ENCODE peak calls at places on chromosome 11, in nine cellular contexts. One of them, this sample, is unnamed.

GRCh38 chr11:61744609-61745156 is 7.8 kb upstream of the MYRF start:
- DNase-seq in A673: no peak
- DNase-seq in cardiac fibroblast: no peak
- DNase-seq in GM10248: no peak
- DNase-seq in fibroblast of lung: no peak
- DNase-seq in epithelial cell of esophagus: no peak
- DNase-seq in colonic mucosa: no peak
- DNase-seq in heart left ventricle: no peak
- DNase-seq in HL-60: no peak
- DNase-seq in this sample: no peak

GRCh38 chr11:57462597-57462996 is 2.3 kb downstream of the RTN4RL2 start:
- DNase-seq in A673: no peak
- DNase-seq in cardiac fibroblast: no peak
- DNase-seq in GM10248: no peak
- DNase-seq in fibroblast of lung: no peak
- DNase-seq in epithelial cell of esophagus: no peak
- DNase-seq in colonic mucosa: no peak
- DNase-seq in heart left ventricle: no peak
- DNase-seq in HL-60: no peak
- DNase-seq in this sample: no peak

GRCh38 chr11:11916981-11917399 is 75.2 kb downstream of the USP47 start:
- DNase-seq in A673: peak
- DNase-seq in cardiac fibroblast: peak
- DNase-seq in GM10248: no peak
- DNase-seq in fibroblast of lung: peak
- DNase-seq in epithelial cell of esophagus: peak
- DNase-seq in colonic mucosa: no peak
- DNase-seq in heart left ventricle: no peak
- DNase-seq in HL-60: no peak
- DNase-seq in this sample: no peak

GRCh38 chr11:70496591-70497535 is 98.5 kb downstream of the CTTN start:
- DNase-seq in A673: no peak
- DNase-seq in cardiac fibroblast: no peak
- DNase-seq in GM10248: no peak
- DNase-seq in fibroblast of lung: no peak
- DNase-seq in epithelial cell of esophagus: no peak
- DNase-seq in colonic mucosa: no peak
- DNase-seq in heart left ventricle: peak
- DNase-seq in HL-60: no peak
- DNase-seq in this sample: no peak

GRCh38 chr11:60874421-60875365 is 7.4 kb downstream of the ZP1 start:
- DNase-seq in A673: no peak
- DNase-seq in cardiac fibroblast: no peak
- DNase-seq in GM10248: no peak
- DNase-seq in fibroblast of lung: no peak
- DNase-seq in epithelial cell of esophagus: no peak
- DNase-seq in colonic mucosa: no peak
- DNase-seq in heart left ventricle: no peak
- DNase-seq in HL-60: no peak
- DNase-seq in this sample: no peak

GRCh38 chr11:5689551-5689983 is at the start of gene TRIM22:
- DNase-seq in A673: peak
- DNase-seq in cardiac fibroblast: peak
- DNase-seq in GM10248: peak
- DNase-seq in fibroblast of lung: peak
- DNase-seq in epithelial cell of esophagus: peak
- DNase-seq in colonic mucosa: peak
- DNase-seq in heart left ventricle: peak
- DNase-seq in HL-60: peak
- DNase-seq in this sample: no peak

GRCh38 chr11:64842851-64843841 is 1.3 kb downstream of the CDC42BPG start:
- DNase-seq in A673: no peak
- DNase-seq in cardiac fibroblast: no peak
- DNase-seq in GM10248: no peak
- DNase-seq in fibroblast of lung: no peak
- DNase-seq in epithelial cell of esophagus: peak
- DNase-seq in colonic mucosa: peak
- DNase-seq in heart left ventricle: peak
- DNase-seq in HL-60: no peak
- DNase-seq in this sample: no peak

GRCh38 chr11:61911124-61911700 is 6.2 kb downstream of the RAB3IL1 start:
- DNase-seq in A673: no peak
- DNase-seq in cardiac fibroblast: no peak
- DNase-seq in GM10248: no peak
- DNase-seq in fibroblast of lung: no peak
- DNase-seq in epithelial cell of esophagus: no peak
- DNase-seq in colonic mucosa: no peak
- DNase-seq in heart left ventricle: no peak
- DNase-seq in HL-60: no peak
- DNase-seq in this sample: no peak

GRCh38 chr11:16739326-16739875 is 954 bp downstream of the C11orf58 start:
- DNase-seq in A673: no peak
- DNase-seq in cardiac fibroblast: peak
- DNase-seq in GM10248: no peak
- DNase-seq in fibroblast of lung: peak
- DNase-seq in epithelial cell of esophagus: no peak
- DNase-seq in colonic mucosa: no peak
- DNase-seq in heart left ventricle: no peak
- DNase-seq in HL-60: no peak
- DNase-seq in this sample: no peak

GRCh38 chr11:63574856-63575602 is 11.8 kb upstream of the PLAAT2 start:
- DNase-seq in A673: no peak
- DNase-seq in cardiac fibroblast: peak
- DNase-seq in GM10248: no peak
- DNase-seq in fibroblast of lung: peak
- DNase-seq in epithelial cell of esophagus: peak
- DNase-seq in colonic mucosa: peak
- DNase-seq in heart left ventricle: peak
- DNase-seq in HL-60: no peak
- DNase-seq in this sample: no peak

GRCh38 chr11:95337972-95338429 is 107.0 kb upstream of the SESN3 start:
- DNase-seq in A673: no peak
- DNase-seq in cardiac fibroblast: no peak
- DNase-seq in GM10248: no peak
- DNase-seq in fibroblast of lung: no peak
- DNase-seq in epithelial cell of esophagus: no peak
- DNase-seq in colonic mucosa: no peak
- DNase-seq in heart left ventricle: no peak
- DNase-seq in HL-60: no peak
- DNase-seq in this sample: no peak

GRCh38 chr11:102147031-102147430 is 36.8 kb downstream of the YAP1 start:
- DNase-seq in A673: no peak
- DNase-seq in cardiac fibroblast: no peak
- DNase-seq in GM10248: no peak
- DNase-seq in fibroblast of lung: no peak
- DNase-seq in epithelial cell of esophagus: no peak
- DNase-seq in colonic mucosa: no peak
- DNase-seq in heart left ventricle: no peak
- DNase-seq in HL-60: no peak
- DNase-seq in this sample: no peak

GRCh38 chr11:30107899-30108298 is 91.1 kb upstream of the KCNA4 start:
- DNase-seq in A673: peak
- DNase-seq in cardiac fibroblast: peak
- DNase-seq in GM10248: no peak
- DNase-seq in fibroblast of lung: peak
- DNase-seq in epithelial cell of esophagus: peak
- DNase-seq in colonic mucosa: no peak
- DNase-seq in heart left ventricle: no peak
- DNase-seq in HL-60: peak
- DNase-seq in this sample: no peak

DNA sequence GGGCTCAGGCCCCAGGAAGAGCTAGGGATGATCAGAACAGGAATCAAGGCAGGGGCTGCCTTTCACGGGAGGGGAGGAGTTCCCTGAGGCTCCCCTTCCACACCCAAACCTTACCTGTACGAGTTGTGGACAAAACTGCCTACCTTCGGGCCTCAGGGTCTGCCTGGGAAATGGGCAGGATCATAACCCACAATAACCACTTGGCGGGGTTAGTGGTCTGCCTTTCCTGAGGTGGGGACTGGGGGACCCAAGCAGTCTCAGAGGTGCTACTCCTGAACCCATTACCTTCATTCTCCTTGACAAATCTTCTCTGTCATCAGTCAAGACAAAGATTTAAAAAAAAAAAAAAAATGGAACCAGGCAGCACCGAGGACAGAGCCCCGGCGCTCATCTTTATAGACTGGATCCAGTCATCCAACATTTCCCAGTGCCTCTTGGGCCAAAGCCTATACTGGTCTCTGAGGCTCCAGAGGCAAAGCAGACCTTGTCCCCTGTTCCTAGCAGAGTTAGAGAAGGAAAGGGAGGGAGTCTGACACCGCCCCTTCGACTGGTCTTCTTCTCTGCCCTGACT is 14.2 kb downstream of the P2RY6 start:
- DNase-seq in A673: no peak
- DNase-seq in cardiac fibroblast: no peak
- DNase-seq in GM10248: no peak
- DNase-seq in fibroblast of lung: no peak
- DNase-seq in epithelial cell of esophagus: no peak
- DNase-seq in colonic mucosa: no peak
- DNase-seq in heart left ventricle: no peak
- DNase-seq in HL-60: no peak
- DNase-seq in this sample: no peak
- TF ChIP-seq CTCF in A673: peak
- TF ChIP-seq CTCF in cardiac fibroblast: no peak
- TF ChIP-seq CTCF in GM10248: no peak
- TF ChIP-seq CTCF in fibroblast of lung: no peak
- TF ChIP-seq CTCF in epithelial cell of esophagus: no peak
- TF ChIP-seq CTCF in colonic mucosa: no peak
- TF ChIP-seq CTCF in heart left ventricle: no peak
- TF ChIP-seq CTCF in HL-60: no peak
- TF ChIP-seq CTCF in this sample: no peak

GRCh38 chr11:18844753-18845367 is 53.3 kb upstream of the PTPN5 start:
- DNase-seq in A673: peak
- DNase-seq in cardiac fibroblast: peak
- DNase-seq in GM10248: peak
- DNase-seq in fibroblast of lung: peak
- DNase-seq in epithelial cell of esophagus: peak
- DNase-seq in colonic mucosa: no peak
- DNase-seq in heart left ventricle: no peak
- DNase-seq in HL-60: no peak
- DNase-seq in this sample: no peak
- TF ChIP-seq CTCF in A673: peak
- TF ChIP-seq CTCF in cardiac fibroblast: peak
- TF ChIP-seq CTCF in GM10248: peak
- TF ChIP-seq CTCF in fibroblast of lung: peak
- TF ChIP-seq CTCF in epithelial cell of esophagus: peak
- TF ChIP-seq CTCF in colonic mucosa: peak
- TF ChIP-seq CTCF in heart left ventricle: peak
- TF ChIP-seq CTCF in HL-60: peak
- TF ChIP-seq CTCF in this sample: no peak

GRCh38 chr11:118901494-118902335 is 18.0 kb downstream of the CXCR5 start:
- DNase-seq in A673: no peak
- DNase-seq in cardiac fibroblast: no peak
- DNase-seq in GM10248: no peak
- DNase-seq in fibroblast of lung: no peak
- DNase-seq in epithelial cell of esophagus: no peak
- DNase-seq in colonic mucosa: peak
- DNase-seq in heart left ventricle: no peak
- DNase-seq in HL-60: no peak
- DNase-seq in this sample: no peak
- TF ChIP-seq CTCF in A673: no peak
- TF ChIP-seq CTCF in cardiac fibroblast: peak
- TF ChIP-seq CTCF in GM10248: no peak
- TF ChIP-seq CTCF in fibroblast of lung: peak
- TF ChIP-seq CTCF in epithelial cell of esophagus: peak
- TF ChIP-seq CTCF in colonic mucosa: no peak
- TF ChIP-seq CTCF in heart left ventricle: no peak
- TF ChIP-seq CTCF in HL-60: no peak
- TF ChIP-seq CTCF in this sample: no peak

DNA sequence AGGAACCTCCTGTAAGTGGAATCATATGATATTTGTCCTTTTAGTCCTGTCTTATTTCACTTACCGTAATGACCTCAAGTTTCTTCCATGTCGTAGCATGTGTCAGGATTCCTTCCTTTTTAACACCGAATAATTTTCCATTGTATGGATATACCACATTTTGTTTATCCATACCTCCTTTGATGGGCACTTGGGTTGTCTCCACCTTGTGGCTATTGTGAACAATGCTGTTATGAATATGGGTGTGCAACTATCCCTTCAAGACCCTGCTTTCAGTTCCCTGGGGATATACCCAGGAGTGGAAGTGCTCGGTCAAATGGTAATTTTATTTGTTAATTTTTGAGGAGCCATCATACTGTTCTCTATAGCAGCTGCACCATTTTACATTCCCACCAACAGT is 244.9 kb upstream of the BLID start:
- DNase-seq in A673: peak
- DNase-seq in cardiac fibroblast: no peak
- DNase-seq in GM10248: no peak
- DNase-seq in fibroblast of lung: no peak
- DNase-seq in epithelial cell of esophagus: no peak
- DNase-seq in colonic mucosa: no peak
- DNase-seq in heart left ventricle: no peak
- DNase-seq in HL-60: no peak
- DNase-seq in this sample: no peak
- TF ChIP-seq CTCF in A673: peak
- TF ChIP-seq CTCF in cardiac fibroblast: no peak
- TF ChIP-seq CTCF in GM10248: no peak
- TF ChIP-seq CTCF in fibroblast of lung: no peak
- TF ChIP-seq CTCF in epithelial cell of esophagus: no peak
- TF ChIP-seq CTCF in colonic mucosa: no peak
- TF ChIP-seq CTCF in heart left ventricle: no peak
- TF ChIP-seq CTCF in HL-60: no peak
- TF ChIP-seq CTCF in this sample: no peak

GRCh38 chr11:82906236-82906635 is 4.7 kb downstream of the DDIAS start:
- DNase-seq in A673: peak
- DNase-seq in cardiac fibroblast: peak
- DNase-seq in GM10248: no peak
- DNase-seq in fibroblast of lung: peak
- DNase-seq in epithelial cell of esophagus: peak
- DNase-seq in colonic mucosa: no peak
- DNase-seq in heart left ventricle: no peak
- DNase-seq in HL-60: no peak
- DNase-seq in this sample: no peak
- TF ChIP-seq CTCF in A673: peak
- TF ChIP-seq CTCF in cardiac fibroblast: peak
- TF ChIP-seq CTCF in GM10248: peak
- TF ChIP-seq CTCF in fibroblast of lung: no peak
- TF ChIP-seq CTCF in epithelial cell of esophagus: peak
- TF ChIP-seq CTCF in colonic mucosa: peak
- TF ChIP-seq CTCF in heart left ventricle: peak
- TF ChIP-seq CTCF in HL-60: peak
- TF ChIP-seq CTCF in this sample: peak

DNA sequence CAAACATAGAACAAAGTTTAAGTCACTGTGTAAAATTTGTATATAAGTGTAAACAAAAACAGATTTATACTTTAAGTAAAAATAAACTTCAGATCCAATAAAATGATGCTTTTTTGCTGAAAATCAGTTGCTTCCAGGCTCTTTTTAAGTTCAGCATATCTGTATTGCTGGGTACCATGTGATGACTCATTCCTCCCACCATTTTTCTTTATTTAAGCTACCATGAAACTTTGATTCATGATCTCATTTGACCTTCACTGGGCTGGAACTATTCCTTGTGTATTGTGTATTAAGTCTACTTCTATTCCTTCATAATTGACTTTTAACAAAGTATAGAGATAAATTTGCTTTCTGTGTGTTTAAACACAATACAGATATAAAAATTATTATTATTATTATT is 46.3 kb upstream of the RRM1 start:
- DNase-seq in A673: no peak
- DNase-seq in cardiac fibroblast: no peak
- DNase-seq in GM10248: no peak
- DNase-seq in fibroblast of lung: peak
- DNase-seq in epithelial cell of esophagus: no peak
- DNase-seq in colonic mucosa: no peak
- DNase-seq in heart left ventricle: no peak
- DNase-seq in HL-60: no peak
- DNase-seq in this sample: no peak
- TF ChIP-seq CTCF in A673: no peak
- TF ChIP-seq CTCF in cardiac fibroblast: no peak
- TF ChIP-seq CTCF in GM10248: no peak
- TF ChIP-seq CTCF in fibroblast of lung: no peak
- TF ChIP-seq CTCF in epithelial cell of esophagus: no peak
- TF ChIP-seq CTCF in colonic mucosa: no peak
- TF ChIP-seq CTCF in heart left ventricle: no peak
- TF ChIP-seq CTCF in HL-60: no peak
- TF ChIP-seq CTCF in this sample: no peak